ENCODE peak calls at places on chromosomes 16 and 17, in seven cellular contexts. W, Z, O, P, G, N and I are unnamed samples.

GRCh38 chr16:87856796-87857228 is 12.5 kb downstream of the SLC7A5 start:
- DNase-seq in W (no peak), Z (no peak), O (no peak), P (no peak), G (no peak), N (no peak), I (no peak)

GRCh38 chr17:36938566-36939058 is 1.3 kb downstream of the LHX1 start:
- DNase-seq in W (no peak), Z (no peak), O (no peak), P (no peak), G (peak), N (no peak), I (no peak)

GRCh38 chr17:65078441-65079160 is 22.1 kb upstream of the GNA13 start:
- DNase-seq in W (no peak), Z (peak), O (no peak), P (no peak), G (no peak), N (no peak), I (no peak)

GRCh38 chr16:58280846-58281301 is 14.0 kb downstream of the PRSS54 start:
- DNase-seq in W (no peak), Z (peak), O (no peak), P (peak), G (no peak), N (no peak), I (no peak)

GRCh38 chr16:5455110-5455509 is 357.5 kb upstream of the EEF2KMT start:
- DNase-seq in W (no peak), Z (no peak), O (no peak), P (no peak), G (no peak), N (no peak), I (no peak)

GRCh38 chr17:76886395-76886794 is 18.2 kb downstream of the MGAT5B start:
- DNase-seq in W (no peak), Z (no peak), O (no peak), P (no peak), G (no peak), N (no peak), I (no peak)

GRCh38 chr16:56851671-56852400 is 13.2 kb upstream of the SLC12A3 start:
- DNase-seq in W (no peak), Z (peak), O (no peak), P (peak), G (peak), N (no peak), I (no peak)

GRCh38 chr17:17419621-17420020 is 57.2 kb upstream of the MED9 start:
- DNase-seq in W (no peak), Z (no peak), O (no peak), P (no peak), G (no peak), N (no peak), I (no peak)

GRCh38 chr16:14013571-14014283 is 57.4 kb upstream of the MRTFB start:
- DNase-seq in W (peak), Z (peak), O (no peak), P (peak), G (no peak), N (no peak), I (peak)

GRCh38 chr17:79075433-79075805 is 795 bp downstream of the ENGASE start:
- DNase-seq in W (no peak), Z (peak), O (peak), P (peak), G (no peak), N (no peak), I (no peak)

GRCh38 chr17:10628756-10629155 is 28.4 kb downstream of the MYH3 start:
- DNase-seq in W (no peak), Z (no peak), O (no peak), P (peak), G (peak), N (no peak), I (peak)

GRCh38 chr16:54166342-54166865 is 120.2 kb downstream of the IRX3 start:
- DNase-seq in W (no peak), Z (no peak), O (no peak), P (no peak), G (no peak), N (no peak), I (no peak)

GRCh38 chr17:1783834-1784611 is 22.2 kb downstream of the SERPINF1 start:
- DNase-seq in W (peak), Z (peak), O (peak), P (peak), G (no peak), N (peak), I (no peak)

GRCh38 chr16:22948058-22948602 is 134.2 kb downstream of the HS3ST2 start:
- DNase-seq in W (no peak), Z (no peak), O (peak), P (peak), G (peak), N (no peak), I (no peak)

GRCh38 chr16:30476991-30477390 is 4.4 kb downstream of the ITGAL start:
- DNase-seq in W (no peak), Z (no peak), O (no peak), P (no peak), G (no peak), N (no peak), I (no peak)

GRCh38 chr16:30478766-30479478 is 6.4 kb downstream of the ITGAL start:
- DNase-seq in W (no peak), Z (no peak), O (no peak), P (no peak), G (no peak), N (no peak), I (no peak)

GRCh38 chr16:30485818-30486436 is 13.4 kb downstream of the ITGAL start:
- DNase-seq in W (no peak), Z (peak), O (no peak), P (no peak), G (no peak), N (no peak), I (no peak)

GRCh38 chr16:30484887-30485286 is 12.3 kb downstream of the ITGAL start:
- DNase-seq in W (no peak), Z (no peak), O (no peak), P (no peak), G (no peak), N (no peak), I (no peak)

GRCh38 chr16:30482366-30482765 is 9.8 kb downstream of the ITGAL start:
- DNase-seq in W (no peak), Z (no peak), O (no peak), P (peak), G (no peak), N (no peak), I (no peak)
- TF ChIP-seq CTCF in W (no peak), Z (no peak), O (no peak), P (peak), G (no peak), N (no peak), I (no peak)

GRCh38 chr16:2150418-2151187 is 2.2 kb downstream of the RAB26 start:
- DNase-seq in W (no peak), Z (peak), O (no peak), P (peak), G (peak), N (no peak), I (no peak)

GRCh38 chr16:2147378-2147777 is 1.0 kb upstream of the RAB26 start:
- DNase-seq in W (no peak), Z (no peak), O (no peak), P (no peak), G (no peak), N (no peak), I (no peak)

GRCh38 chr16:2147981-2148671 is at the start of gene RAB26:
- DNase-seq in W (peak), Z (peak), O (peak), P (peak), G (peak), N (peak), I (peak)

GRCh38 chr16:2149630-2150417 is 1.4 kb downstream of the RAB26 start:
- DNase-seq in W (no peak), Z (peak), O (no peak), P (peak), G (peak), N (no peak), I (no peak)

DNA sequence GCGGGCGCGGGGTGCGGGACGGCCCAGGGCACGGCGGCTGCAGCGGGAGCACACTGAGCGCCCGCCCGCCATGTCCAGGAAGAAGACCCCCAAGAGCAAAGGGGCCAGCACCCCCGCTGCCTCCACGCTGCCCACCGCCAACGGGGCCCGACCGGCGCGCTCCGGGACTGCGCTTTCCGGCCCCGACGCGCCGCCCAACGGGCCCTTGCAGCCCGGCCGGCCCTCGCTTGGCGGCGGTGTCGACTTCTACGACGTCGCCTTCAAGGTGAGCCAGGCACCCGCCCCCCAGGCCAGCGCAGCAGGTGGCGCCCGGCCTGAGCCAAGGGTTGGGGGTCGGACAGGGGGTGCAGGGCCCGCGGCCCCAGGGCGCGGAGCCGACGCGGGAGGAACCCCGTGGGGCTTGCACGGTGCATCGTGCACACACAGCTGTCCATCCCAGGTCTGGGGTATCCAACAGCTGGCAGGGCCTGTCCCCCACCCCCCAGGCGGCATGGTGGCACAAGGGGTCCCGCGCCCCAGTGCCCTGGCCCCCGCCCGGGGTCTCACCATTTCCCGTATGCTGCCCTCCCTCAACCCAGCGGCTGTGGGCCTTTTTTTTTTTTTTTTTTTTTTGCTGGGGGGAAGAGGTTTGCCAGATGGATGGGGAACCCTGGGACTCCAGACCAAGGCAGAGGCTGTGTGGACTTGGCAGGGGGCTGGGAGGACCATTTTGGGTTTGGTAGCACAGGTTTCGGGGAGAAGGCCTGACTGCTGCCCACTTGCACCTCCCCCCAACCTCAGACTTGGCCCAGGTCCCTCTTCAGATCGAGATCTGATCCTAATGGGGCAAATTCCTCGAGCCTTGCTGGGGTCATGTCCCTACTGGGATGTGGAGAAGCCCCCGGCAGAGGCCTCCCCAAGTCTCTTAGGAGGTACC is 547 bp downstream of the RAB26 start:
- DNase-seq in W (no peak), Z (peak), O (no peak), P (peak), G (no peak), N (no peak), I (no peak)
- TF ChIP-seq CTCF in W (no peak), Z (no peak), O (peak), P (no peak), G (no peak), N (no peak), I (no peak)

GRCh38 chr16:50621452-50621792 is 59.7 kb downstream of the SNX20 start:
- DNase-seq in W (no peak), Z (no peak), O (no peak), P (no peak), G (no peak), N (no peak), I (no peak)

GRCh38 chr16:50622643-50623369 is 58.3 kb downstream of the SNX20 start:
- DNase-seq in W (no peak), Z (no peak), O (no peak), P (no peak), G (no peak), N (no peak), I (no peak)

GRCh38 chr16:50619702-50620491 is 61.2 kb downstream of the SNX20 start:
- DNase-seq in W (no peak), Z (no peak), O (no peak), P (no peak), G (no peak), N (no peak), I (no peak)

GRCh38 chr16:50622029-50622428 is 59.1 kb downstream of the SNX20 start:
- DNase-seq in W (no peak), Z (no peak), O (no peak), P (no peak), G (no peak), N (no peak), I (no peak)

DNA sequence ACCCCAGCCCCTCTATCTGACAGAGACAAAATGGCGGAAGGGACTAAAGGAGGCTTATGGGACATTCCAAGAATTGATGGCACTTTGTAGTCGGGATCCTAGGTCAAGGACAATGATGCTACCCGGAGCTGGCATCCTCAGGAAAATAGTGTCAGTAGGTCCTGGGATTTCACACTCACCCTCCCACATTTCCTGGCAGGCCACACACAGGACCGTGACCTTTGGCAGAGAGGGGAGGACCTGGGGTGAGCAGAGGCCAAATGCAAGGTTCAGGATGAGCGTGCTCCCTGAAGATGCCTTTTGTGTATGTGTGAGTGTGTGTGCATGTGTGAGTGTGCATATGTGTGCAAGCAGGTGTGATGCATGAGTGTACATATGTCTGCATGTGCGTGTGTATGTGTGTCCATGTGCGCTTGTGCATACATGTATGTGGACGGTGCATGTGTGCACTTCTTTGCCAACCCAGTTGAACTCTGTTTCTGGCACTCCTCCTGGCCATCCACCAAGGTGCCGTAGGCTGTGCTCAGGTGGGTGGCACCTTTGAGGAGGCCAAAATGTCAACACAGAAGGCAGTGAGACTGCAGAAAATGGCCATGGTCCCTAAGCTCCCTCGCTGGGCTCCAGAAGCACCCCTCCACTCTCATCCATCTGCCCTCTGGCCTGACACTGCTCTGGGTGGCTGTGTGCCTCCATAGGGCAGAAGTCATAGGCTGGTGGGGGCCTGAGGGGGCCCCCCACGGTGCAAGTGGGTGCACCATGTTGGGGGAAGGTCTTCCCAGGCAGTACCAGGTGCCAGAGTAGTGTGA is 60.3 kb downstream of the SNX20 start:
- DNase-seq in W (no peak), Z (no peak), O (no peak), P (no peak), G (no peak), N (no peak), I (no peak)
- TF ChIP-seq CTCF in W (no peak), Z (no peak), O (no peak), P (no peak), G (no peak), N (no peak), I (no peak)

GRCh38 chr17:75756451-75757085 is 8.4 kb downstream of the GALK1 start:
- DNase-seq in W (no peak), Z (no peak), O (no peak), P (no peak), G (no peak), N (no peak), I (no peak)

GRCh38 chr17:75757086-75757681 is 7.8 kb downstream of the GALK1 start:
- DNase-seq in W (no peak), Z (no peak), O (no peak), P (no peak), G (no peak), N (no peak), I (no peak)

GRCh38 chr17:75755990-75756389 is 9.0 kb downstream of the GALK1 start:
- DNase-seq in W (no peak), Z (no peak), O (no peak), P (no peak), G (no peak), N (no peak), I (no peak)

GRCh38 chr17:75759457-75759856 is 5.5 kb downstream of the GALK1 start:
- DNase-seq in W (no peak), Z (no peak), O (no peak), P (no peak), G (no peak), N (no peak), I (no peak)

GRCh38 chr17:75758131-75758905 is 6.7 kb downstream of the GALK1 start:
- DNase-seq in W (no peak), Z (no peak), O (no peak), P (peak), G (peak), N (no peak), I (no peak)
- TF ChIP-seq CTCF in W (no peak), Z (no peak), O (peak), P (peak), G (no peak), N (peak), I (no peak)

DNA sequence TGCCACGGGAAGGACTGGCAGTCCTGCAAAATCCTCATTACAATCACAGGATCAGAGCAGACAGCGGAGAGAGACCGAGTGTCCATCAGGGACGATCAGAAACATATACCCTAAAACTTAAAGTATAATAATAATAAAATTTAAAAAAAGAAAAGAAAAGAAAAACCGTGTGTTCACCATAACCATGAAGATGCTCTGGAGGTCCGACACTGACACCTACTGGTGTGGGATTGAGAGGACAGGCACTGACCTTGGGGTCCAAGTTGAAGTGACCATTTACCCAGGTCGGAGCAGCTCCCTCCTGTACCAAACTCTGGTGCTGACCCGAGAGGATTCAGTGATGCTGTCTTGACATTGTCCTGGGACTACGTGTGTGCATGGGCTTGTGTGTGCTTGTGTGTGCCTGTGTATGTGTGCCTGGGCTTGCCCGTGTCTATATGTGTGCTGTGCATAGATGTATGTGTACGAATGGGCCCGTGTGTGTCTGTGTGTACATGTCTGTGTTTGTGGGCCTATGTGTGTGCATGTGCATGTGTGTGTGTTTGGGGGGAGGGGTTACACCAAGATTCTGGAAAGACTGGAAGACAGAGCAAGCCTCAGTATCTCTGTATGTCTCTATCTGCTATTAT is 10.0 kb upstream of the CD300LD start:
- DNase-seq in W (no peak), Z (peak), O (peak), P (peak), G (peak), N (no peak), I (peak)
- TF ChIP-seq CTCF in W (no peak), Z (peak), O (peak), P (peak), G (peak), N (peak), I (peak)